ENCODE peak calls at places on chromosomes 7 and 10, in six cellular contexts. U is sigmoid colon, G is breast epithelium, X is lung, E is fibroblast of mammary gland, O is choroid plexus epithelial cell. M is an unnamed sample.
A peak's percentile ranks its signal among the peaks of the same experiment; 100 is the strongest.

GRCh38 chr7:30005511-30005910 is 15.9 kb upstream of the SCRN1 start:
- DNase-seq in O (no peak), U (no peak), E (no peak), G (no peak), X (no peak), M (no peak)

GRCh38 chr7:39228946-39229345 is 251.2 kb downstream of the POU6F2 start:
- DNase-seq in O (no peak), X (no peak), U (no peak), G (no peak), E (peak; percentile 1), M (peak; percentile 54)

GRCh38 chr7:3787717-3788311 is 486.8 kb downstream of the SDK1 start:
- DNase-seq in G (no peak), X (no peak), O (no peak), E (no peak), U (no peak), M (no peak)

GRCh38 chr10:25363638-25364037 is 188.8 kb downstream of the GPR158 start:
- DNase-seq in O (no peak), E (no peak), X (no peak), G (no peak), U (no peak), M (no peak)

GRCh38 chr10:130244928-130245495 is 108.8 kb downstream of the GLRX3 start:
- DNase-seq in X (no peak), U (no peak), G (no peak), E (no peak), O (no peak), M (no peak)

GRCh38 chr10:35271086-35271834 is 65.0 kb upstream of the CCNY start:
- DNase-seq in G (no peak), E (no peak), U (no peak), O (no peak), X (no peak), M (no peak)

GRCh38 chr7:19294629-19295028 is 149.4 kb upstream of the FERD3L start:
- DNase-seq in X (no peak), U (no peak), O (no peak), G (no peak), E (peak; percentile 59), M (peak; percentile 64)

GRCh38 chr10:34637419-34637911 is 177.6 kb downstream of the PARD3 start:
- DNase-seq in E (peak; percentile 45), O (peak; percentile 68), G (peak; percentile 63), X (peak; percentile 57), U (peak; percentile 78), M (no peak)

GRCh38 chr7:34823650-34824258 is 165.7 kb downstream of the NPSR1 start:
- DNase-seq in O (peak; percentile 74), E (peak; percentile 44), G (no peak), U (no peak), X (peak; percentile 36), M (no peak)

GRCh38 chr7:88020953-88021650 is 87.1 kb downstream of the ADAM22 start:
- DNase-seq in X (no peak), U (no peak), E (peak; percentile 57), G (no peak), O (peak; percentile 19), M (no peak)

GRCh38 chr10:103278862-103279298 is 1.9 kb downstream of the INA start:
- DNase-seq in G (no peak), U (no peak), O (peak; percentile 60), E (peak; percentile 48), X (peak; percentile 32), M (no peak)

GRCh38 chr10:30422981-30423654 is 10.9 kb upstream of the MAP3K8 start:
- DNase-seq in O (peak; percentile 86), E (peak; percentile 31), X (peak; percentile 56), U (peak; percentile 78), G (peak; percentile 69), M (no peak)

DNA sequence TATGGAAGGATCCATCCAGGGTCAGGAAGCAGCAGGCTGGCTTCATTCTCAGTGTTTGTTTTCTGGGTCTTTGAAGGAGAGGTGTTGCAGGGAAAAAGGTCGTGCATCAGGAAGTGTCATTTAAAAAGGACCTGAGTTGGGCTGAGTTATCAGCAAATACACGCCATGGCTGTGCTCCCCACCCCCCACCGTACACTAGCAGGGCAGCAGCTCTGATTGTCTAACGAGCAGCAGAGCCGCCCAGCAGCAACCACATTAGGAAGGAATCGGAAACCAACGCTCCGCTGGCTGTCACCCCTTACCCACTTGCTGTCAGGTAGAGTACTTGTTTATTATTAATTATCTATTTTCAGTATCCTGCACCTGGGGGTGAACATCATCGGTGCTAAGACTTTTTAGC is 63.1 kb upstream of the STEAP1B start:
- DNase-seq in U (no peak), X (peak; percentile 28), E (no peak), O (no peak), G (no peak), M (no peak)
- H3K4me3 ChIP-seq in U (no peak overlapping the region), X (no peak overlapping the region), E (no peak overlapping the region), O (no peak overlapping the region), G (no peak overlapping the region), M (no peak overlapping the region)

GRCh38 chr10:100879741-100880360 is 32.9 kb upstream of the SLF2 start:
- DNase-seq in U (no peak), E (no peak), X (no peak), G (no peak), O (no peak), M (no peak)
- TF ChIP-seq CTCF in U (no peak), E (no peak), X (no peak), G (no peak), O (no peak), M (no peak)

DNA sequence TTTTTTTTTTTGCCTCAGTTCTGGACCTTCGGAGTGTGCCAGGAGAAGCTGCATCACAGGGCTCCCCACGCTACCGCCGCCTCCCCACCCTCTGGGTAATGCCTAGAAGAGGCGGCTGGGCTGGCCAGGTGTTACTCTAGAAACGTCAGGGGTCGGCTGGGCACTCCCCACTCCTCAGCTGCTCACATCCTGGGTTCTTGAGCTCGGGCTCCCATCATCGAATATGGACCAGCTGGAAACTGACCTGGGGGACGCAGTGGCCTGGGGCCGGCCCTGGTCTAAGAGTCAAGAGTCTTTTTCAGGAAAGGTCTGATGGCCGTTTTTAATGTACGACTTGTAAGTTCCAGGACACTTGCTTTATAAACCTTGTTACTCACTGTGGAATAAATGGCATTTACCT is 326.5 kb downstream of the WDR37 start:
- DNase-seq in G (peak; percentile 10), O (no peak), U (no peak), E (no peak), X (no peak), M (no peak)
- H3K4me3 ChIP-seq in G (no peak overlapping the region), O (no peak overlapping the region), U (no peak overlapping the region), E (no peak overlapping the region), X (no peak overlapping the region), M (no peak overlapping the region)

GRCh38 chr7:126303926-126304325 is 948.8 kb downstream of the GRM8 start:
- DNase-seq in E (no peak), G (no peak), O (no peak), U (no peak), X (no peak), M (no peak)

DNA sequence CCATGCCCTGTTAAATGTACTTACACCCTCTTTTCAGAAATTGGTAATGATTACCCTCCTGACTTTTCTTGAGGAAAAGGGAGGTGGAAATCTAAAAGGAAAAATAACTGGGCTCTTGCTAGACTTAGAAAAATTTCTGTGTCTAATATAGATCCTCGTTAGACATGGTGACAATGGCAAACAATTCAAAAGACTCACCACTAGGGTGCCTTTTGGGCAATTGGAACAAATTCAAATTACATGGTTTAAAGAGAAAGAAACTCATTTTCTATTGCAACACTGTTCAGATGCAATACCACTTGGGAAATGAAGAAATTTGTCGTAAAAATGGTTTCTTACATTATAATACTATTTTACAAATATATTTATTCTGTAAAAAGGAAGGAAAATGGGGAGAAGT is 950.1 kb downstream of the GRM8 start:
- DNase-seq in E (no peak), G (no peak), O (no peak), X (no peak), U (no peak), M (no peak)
- TF ChIP-seq CTCF in E (no peak), G (no peak), O (no peak), X (no peak), U (no peak), M (no peak)

GRCh38 chr7:155372782-155373358 is 75.2 kb downstream of the INSIG1 start:
- DNase-seq in U (no peak), X (no peak), O (no peak), E (no peak), G (no peak), M (no peak)
- H3K4me3 ChIP-seq in U (no peak overlapping the region), X (no peak overlapping the region), O (no peak overlapping the region), E (no peak overlapping the region), G (peak overlapping the region; percentile 17), M (peak overlapping the region; percentile 2)

DNA sequence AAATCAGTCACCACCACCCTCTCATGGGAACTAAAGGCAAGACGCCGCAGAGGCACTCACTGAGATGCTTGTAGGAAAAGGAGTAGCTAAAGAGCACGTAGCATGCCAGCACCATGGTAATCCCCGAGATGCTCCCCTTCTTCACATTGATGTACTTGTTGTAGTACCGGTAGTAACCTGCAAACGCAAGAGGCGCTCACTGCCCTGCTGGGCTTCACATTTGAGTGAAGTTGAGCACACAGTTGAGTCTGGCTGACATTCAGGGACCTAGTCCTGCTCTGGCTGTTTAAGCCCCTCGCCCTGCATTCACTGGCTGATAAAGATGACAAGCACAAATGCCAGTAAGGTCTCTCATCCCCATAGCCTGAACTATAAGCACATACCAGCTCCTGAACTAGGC is 6.9 kb downstream of the ATP5MF start:
- DNase-seq in O (peak; percentile 49), U (no peak), E (peak; percentile 44), G (no peak), X (no peak), M (no peak)
- TF ChIP-seq CTCF in O (peak; percentile 52), U (no peak), E (peak; percentile 47), G (no peak), X (no peak), M (no peak)

GRCh38 chr7:44240983-44241510 is 40.3 kb downstream of the YKT6 start:
- DNase-seq in X (peak; percentile 72), O (peak; percentile 89), G (peak; percentile 72), U (peak; percentile 82), E (peak; percentile 82), M (peak; percentile 5)
- H3K4me3 ChIP-seq in X (no peak overlapping the region), O (peak overlapping the region; percentile 7), G (peak overlapping the region; percentile 17), U (no peak overlapping the region), E (peak overlapping the region; percentile 5), M (peak overlapping the region; percentile 6)

DNA sequence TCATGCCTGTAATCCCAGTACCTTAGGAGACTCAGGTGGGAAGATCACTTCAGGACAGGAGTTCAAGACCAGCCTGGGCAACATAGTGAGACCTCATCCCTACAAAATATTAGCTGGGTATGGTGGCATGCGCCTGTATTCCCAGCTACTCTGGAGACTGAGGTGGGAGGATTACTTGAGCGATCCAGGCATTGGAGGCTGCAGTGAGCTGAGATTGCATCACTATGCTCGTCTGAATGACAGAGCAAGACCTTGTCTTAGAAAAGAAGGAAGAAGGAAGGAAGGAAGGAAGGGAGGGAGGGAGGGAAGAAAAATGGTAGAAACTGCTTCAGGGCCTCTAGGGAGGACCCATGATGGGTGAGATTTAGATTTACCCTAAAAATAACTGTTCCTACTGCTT is 112.3 kb downstream of the SPDYE5 start:
- DNase-seq in U (no peak), G (no peak), O (no peak), E (no peak), X (no peak), M (no peak)
- TF ChIP-seq CTCF in U (no peak), G (no peak), O (no peak), E (no peak), X (no peak), M (no peak)

M was measured in AG04449.